ENCODE peak calls at places on chromosomes 7 and 10, in eight cellular contexts. Y, P, I, G, M, K, X and N are unnamed samples.

GRCh38 chr10:125761961-125762360 is 13.7 kb downstream of the MMP21 start:
- DNase-seq in M (no peak), Y (no peak), X (no peak), P (no peak), I (no peak), K (no peak), G (no peak), N (no peak)

GRCh38 chr7:117982071-117983055 is 109.1 kb upstream of the CTTNBP2 start:
- DNase-seq in Y (no peak), I (no peak), K (no peak), M (no peak), P (no peak), G (no peak), X (no peak), N (no peak)

GRCh38 chr10:73590881-73591577 is at the start of gene USP54:
- DNase-seq in Y (no peak), I (peak; percentile 61), M (no peak), X (no peak), K (no peak), G (peak; percentile 88), P (peak; percentile 50), N (no peak)

GRCh38 chr10:131249238-131249956 is 62.1 kb downstream of the TCERG1L start:
- DNase-seq in Y (no peak), M (no peak), G (no peak), K (no peak), P (no peak), I (no peak), X (no peak), N (no peak)

GRCh38 chr10:116721991-116722392 is 20.4 kb downstream of the HSPA12A start:
- DNase-seq in G (peak; percentile 87), K (no peak), Y (no peak), M (no peak), I (no peak), X (peak; percentile 74), P (no peak), N (no peak)

GRCh38 chr10:129949411-129950335 is 14.4 kb downstream of the EBF3 start:
- DNase-seq in K (no peak), I (peak; percentile 63), G (no peak), Y (peak; percentile 82), P (no peak), X (no peak), M (peak; percentile 83), N (no peak)

GRCh38 chr10:130352291-130352645 is 216.1 kb downstream of the GLRX3 start:
- DNase-seq in P (no peak), G (no peak), X (peak; percentile 22), M (no peak), I (no peak), K (no peak), Y (no peak), N (no peak)

GRCh38 chr7:10401793-10402192 is 571.9 kb upstream of the PHF14 start:
- DNase-seq in K (no peak), G (no peak), X (no peak), I (no peak), Y (no peak), M (no peak), P (no peak), N (no peak)

GRCh38 chr7:155488483-155489127 is 30.7 kb downstream of the EN2 start:
- DNase-seq in G (no peak), K (no peak), P (no peak), I (no peak), M (no peak), Y (no peak), X (no peak), N (peak; percentile 73)
- TF ChIP-seq CTCF in G (no peak), K (no peak), P (no peak), I (no peak), M (no peak), Y (no peak), X (no peak), N (no peak)

GRCh38 chr7:29309041-29309860 is 114.7 kb downstream of the CHN2 start:
- DNase-seq in G (no peak), I (no peak), M (no peak), X (peak; percentile 37), Y (no peak), K (no peak), P (no peak), N (no peak)
- TF ChIP-seq CTCF in G (peak; percentile 7), I (peak; percentile 23), M (no peak), X (peak; percentile 46), Y (no peak), K (no peak), P (no peak), N (no peak)

GRCh38 chr7:99325597-99326407 is at the start of gene ARPC1A:
- DNase-seq in P (peak; percentile 73), X (peak; percentile 92), M (peak; percentile 90), K (peak; percentile 89), G (peak; percentile 81), I (peak; percentile 95), Y (peak; percentile 94), N (peak; percentile 98)
- TF ChIP-seq CTCF in P (no peak), X (peak; percentile 32), M (peak; percentile 35), K (no peak), G (no peak), I (no peak), Y (no peak), N (peak; percentile 39)

DNA sequence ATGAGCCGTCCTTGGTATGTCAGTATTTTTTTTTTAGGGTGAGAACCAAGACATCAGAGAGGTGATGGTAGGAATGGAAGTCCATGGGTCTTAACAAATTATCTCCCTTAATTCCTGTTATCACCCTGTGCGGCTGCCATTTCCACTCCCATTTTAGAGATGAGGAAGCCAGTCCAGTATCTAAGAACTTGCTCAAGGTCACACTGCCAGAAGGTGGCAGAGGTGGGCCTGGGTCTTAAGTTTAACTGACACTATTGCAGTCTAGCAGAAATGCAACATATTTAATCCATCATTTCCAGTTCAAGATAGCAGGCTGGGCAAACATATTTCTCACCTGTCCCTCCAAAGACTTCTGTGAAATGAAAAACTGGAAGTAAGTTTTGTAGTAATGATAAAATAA is 108.3 kb downstream of the GLI3 start:
- DNase-seq in M (no peak), X (peak; percentile 32), Y (no peak), K (no peak), G (no peak), P (no peak), I (peak; percentile 22), N (no peak)
- TF ChIP-seq CTCF in M (no peak), X (peak; percentile 8), Y (no peak), K (no peak), G (no peak), P (no peak), I (no peak), N (peak; percentile 39)

DNA sequence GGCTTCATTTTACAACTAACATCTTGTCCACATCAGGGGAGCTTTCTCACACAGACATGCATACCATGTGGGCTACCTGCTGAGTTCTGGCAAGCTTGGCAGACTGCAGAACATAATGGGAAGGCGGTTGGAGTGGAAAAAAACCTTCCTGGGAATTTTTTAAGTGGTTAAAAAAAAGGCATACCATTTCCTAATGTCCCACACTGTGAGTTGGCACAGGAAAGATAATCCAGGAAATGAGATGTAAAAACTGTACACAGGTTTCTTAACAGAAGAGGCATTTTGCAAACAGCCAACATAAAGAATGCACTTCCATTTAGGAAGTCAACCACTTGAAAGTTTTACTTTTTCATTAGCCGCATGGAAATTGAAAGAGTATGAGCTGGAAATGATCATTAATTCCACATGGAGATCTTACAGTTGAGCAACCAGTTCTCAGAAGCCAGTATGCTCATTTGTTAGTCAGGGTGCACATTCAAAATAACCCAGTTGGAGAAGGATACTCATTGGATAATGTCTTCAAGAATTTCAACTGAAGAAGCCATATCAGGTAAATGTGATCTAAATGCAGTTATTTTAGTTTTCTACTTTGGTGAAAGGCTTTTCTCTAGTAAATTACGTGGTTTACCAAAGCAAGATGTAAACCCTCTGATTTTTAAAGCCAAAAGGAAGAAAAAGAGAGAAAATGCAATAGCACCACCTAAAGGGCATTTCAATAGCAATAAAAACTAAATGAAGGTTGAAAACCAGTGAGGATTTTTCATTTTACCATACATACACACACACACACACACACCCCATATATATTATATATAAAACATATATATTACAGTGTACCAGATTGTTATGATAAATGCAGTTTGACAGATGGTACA is 194.0 kb downstream of the TAX1BP1 start:
- DNase-seq in G (peak; percentile 36), X (no peak), M (no peak), I (no peak), P (no peak), Y (no peak), K (no peak), N (no peak)
- TF ChIP-seq CTCF in G (peak; percentile 24), X (no peak), M (peak; percentile 31), I (peak; percentile 36), P (peak; percentile 31), Y (no peak), K (no peak), N (peak; percentile 47)

GRCh38 chr7:55877308-55877707 is 9.9 kb upstream of the ZNF713 start:
- DNase-seq in P (no peak), G (no peak), Y (no peak), K (no peak), M (no peak), X (no peak), I (no peak), N (no peak)
- TF ChIP-seq CTCF in P (no peak), G (no peak), Y (no peak), K (no peak), M (no peak), X (no peak), I (no peak), N (no peak)

DNA sequence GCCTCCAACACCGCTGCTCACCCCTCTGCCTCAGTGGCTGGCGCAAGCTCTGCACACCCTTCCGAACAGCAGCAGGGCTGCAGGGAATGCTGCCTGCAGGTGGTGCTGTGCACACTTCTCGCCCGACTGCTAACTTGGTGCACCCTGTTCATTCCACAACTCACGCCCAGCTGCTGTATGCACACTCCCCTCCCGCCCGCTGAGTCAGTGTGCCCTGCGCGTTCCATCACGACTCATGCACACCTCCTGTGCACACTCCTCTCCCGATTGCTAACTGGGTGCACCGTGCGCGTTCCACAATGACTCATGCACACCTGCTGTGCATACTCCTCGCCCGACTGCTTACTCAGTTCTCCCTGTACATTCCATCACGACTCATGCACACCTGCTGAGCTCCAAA is 21.5 kb downstream of the ADARB2 start:
- DNase-seq in X (peak; percentile 16), K (no peak), Y (no peak), M (no peak), I (peak; percentile 39), P (no peak), G (no peak), N (no peak)
- TF ChIP-seq CTCF in X (peak; percentile 75), K (no peak), Y (no peak), M (peak; percentile 1), I (peak; percentile 49), P (peak; percentile 13), G (no peak), N (peak; percentile 60)